ENCODE peak calls at places on chromosome 4, in six cellular contexts. One of them, this sample, is unnamed.

GRCh38 chr4:2982012-2982411 is 18.6 kb downstream of the GRK4 start:
- DNase-seq in GM20000: no peak
- DNase-seq in nephron progenitor cell: no peak
- DNase-seq in PC-9: no peak
- DNase-seq in Peyer's patch: no peak
- DNase-seq in upper lobe of right lung: no peak
- DNase-seq in this sample: no peak

GRCh38 chr4:40305329-40306193 is 29.6 kb upstream of the CHRNA9 start:
- DNase-seq in GM20000: peak
- DNase-seq in upper lobe of right lung: no peak
- DNase-seq in PC-9: no peak
- DNase-seq in Peyer's patch: peak
- DNase-seq in nephron progenitor cell: no peak
- DNase-seq in this sample: peak

GRCh38 chr4:80073362-80074008 is 456 bp upstream of the ANTXR2 start:
- DNase-seq in nephron progenitor cell: no peak
- DNase-seq in upper lobe of right lung: no peak
- DNase-seq in GM20000: peak
- DNase-seq in Peyer's patch: peak
- DNase-seq in PC-9: no peak
- DNase-seq in this sample: peak

GRCh38 chr4:18664051-18664450 is 642.5 kb upstream of the LCORL start:
- DNase-seq in Peyer's patch: no peak
- DNase-seq in upper lobe of right lung: no peak
- DNase-seq in GM20000: no peak
- DNase-seq in PC-9: no peak
- DNase-seq in nephron progenitor cell: no peak
- DNase-seq in this sample: no peak

GRCh38 chr4:94390804-94391410 is 48.3 kb upstream of the HPGDS start:
- DNase-seq in GM20000: peak
- DNase-seq in nephron progenitor cell: no peak
- DNase-seq in Peyer's patch: no peak
- DNase-seq in upper lobe of right lung: no peak
- DNase-seq in PC-9: no peak
- DNase-seq in this sample: peak

GRCh38 chr4:138034871-138035270 is 207.3 kb downstream of the SLC7A11 start:
- DNase-seq in nephron progenitor cell: no peak
- DNase-seq in Peyer's patch: no peak
- DNase-seq in PC-9: no peak
- DNase-seq in GM20000: no peak
- DNase-seq in upper lobe of right lung: no peak
- DNase-seq in this sample: no peak

GRCh38 chr4:1746265-1746691 is 25.0 kb downstream of the TACC3 start:
- DNase-seq in nephron progenitor cell: peak
- DNase-seq in Peyer's patch: peak
- DNase-seq in PC-9: peak
- DNase-seq in GM20000: peak
- DNase-seq in upper lobe of right lung: peak
- DNase-seq in this sample: peak

GRCh38 chr4:186688150-186688943 is 35.3 kb downstream of the FAT1 start:
- DNase-seq in GM20000: no peak
- DNase-seq in nephron progenitor cell: no peak
- DNase-seq in PC-9: no peak
- DNase-seq in Peyer's patch: no peak
- DNase-seq in upper lobe of right lung: no peak
- DNase-seq in this sample: no peak

GRCh38 chr4:155616112-155616511 is 50.5 kb upstream of the GUCY1A1 start:
- DNase-seq in GM20000: no peak
- DNase-seq in upper lobe of right lung: no peak
- DNase-seq in nephron progenitor cell: no peak
- DNase-seq in PC-9: no peak
- DNase-seq in Peyer's patch: no peak
- DNase-seq in this sample: no peak

GRCh38 chr4:145797278-145797677 is 117.3 kb downstream of the C4orf51 start:
- DNase-seq in nephron progenitor cell: no peak
- DNase-seq in PC-9: no peak
- DNase-seq in Peyer's patch: no peak
- DNase-seq in upper lobe of right lung: no peak
- DNase-seq in GM20000: no peak
- DNase-seq in this sample: no peak

GRCh38 chr4:114272226-114272625 is 292.8 kb upstream of the ARSJ start:
- DNase-seq in nephron progenitor cell: no peak
- DNase-seq in GM20000: no peak
- DNase-seq in PC-9: no peak
- DNase-seq in Peyer's patch: no peak
- DNase-seq in upper lobe of right lung: no peak
- DNase-seq in this sample: no peak

GRCh38 chr4:67403342-67403741 is 142.0 kb downstream of the CENPC start:
- DNase-seq in nephron progenitor cell: no peak
- DNase-seq in GM20000: no peak
- DNase-seq in Peyer's patch: no peak
- DNase-seq in upper lobe of right lung: no peak
- DNase-seq in PC-9: no peak
- DNase-seq in this sample: no peak

GRCh38 chr4:1309261-1310010 is 19.7 kb downstream of the MAEA start:
- DNase-seq in upper lobe of right lung: peak
- DNase-seq in nephron progenitor cell: peak
- DNase-seq in Peyer's patch: peak
- DNase-seq in PC-9: no peak
- DNase-seq in GM20000: peak
- DNase-seq in this sample: peak

GRCh38 chr4:5784960-5785611 is 74.1 kb downstream of the EVC start:
- DNase-seq in Peyer's patch: no peak
- DNase-seq in GM20000: no peak
- DNase-seq in PC-9: no peak
- DNase-seq in nephron progenitor cell: no peak
- DNase-seq in upper lobe of right lung: peak
- DNase-seq in this sample: no peak

GRCh38 chr4:163391756-163392155 is 48.1 kb downstream of the NPY5R start:
- DNase-seq in PC-9: no peak
- DNase-seq in Peyer's patch: no peak
- DNase-seq in GM20000: no peak
- DNase-seq in nephron progenitor cell: no peak
- DNase-seq in upper lobe of right lung: no peak
- DNase-seq in this sample: no peak

GRCh38 chr4:41361831-41362646 is 105.3 kb downstream of the UCHL1 start:
- DNase-seq in GM20000: peak
- DNase-seq in Peyer's patch: no peak
- DNase-seq in nephron progenitor cell: no peak
- DNase-seq in upper lobe of right lung: no peak
- DNase-seq in PC-9: peak
- DNase-seq in this sample: no peak

GRCh38 chr4:76611164-76611563 is 176.1 kb downstream of the SHROOM3 start:
- DNase-seq in Peyer's patch: no peak
- DNase-seq in PC-9: no peak
- DNase-seq in nephron progenitor cell: no peak
- DNase-seq in GM20000: no peak
- DNase-seq in upper lobe of right lung: no peak
- DNase-seq in this sample: no peak

GRCh38 chr4:119212964-119213606 is 572 bp downstream of the USP53 start:
- DNase-seq in upper lobe of right lung: peak
- DNase-seq in Peyer's patch: peak
- DNase-seq in PC-9: peak
- DNase-seq in nephron progenitor cell: peak
- DNase-seq in GM20000: peak
- DNase-seq in this sample: peak

GRCh38 chr4:76748649-76749048 is 149.3 kb downstream of the SOWAHB start:
- DNase-seq in nephron progenitor cell: no peak
- DNase-seq in GM20000: peak
- DNase-seq in Peyer's patch: peak
- DNase-seq in PC-9: peak
- DNase-seq in upper lobe of right lung: no peak
- DNase-seq in this sample: no peak

GRCh38 chr4:138199568-138200235 is 42.4 kb downstream of the SLC7A11 start:
- DNase-seq in Peyer's patch: peak
- DNase-seq in GM20000: no peak
- DNase-seq in nephron progenitor cell: no peak
- DNase-seq in PC-9: peak
- DNase-seq in upper lobe of right lung: no peak
- DNase-seq in this sample: no peak

GRCh38 chr4:22485751-22486150 is 30.1 kb downstream of the ADGRA3 start:
- DNase-seq in upper lobe of right lung: no peak
- DNase-seq in Peyer's patch: no peak
- DNase-seq in GM20000: no peak
- DNase-seq in PC-9: no peak
- DNase-seq in nephron progenitor cell: no peak
- DNase-seq in this sample: no peak

GRCh38 chr4:125317526-125317880 is 2.7 kb downstream of the FAT4 start:
- DNase-seq in upper lobe of right lung: no peak
- DNase-seq in PC-9: no peak
- DNase-seq in Peyer's patch: peak
- DNase-seq in nephron progenitor cell: peak
- DNase-seq in GM20000: no peak
- DNase-seq in this sample: peak

GRCh38 chr4:168177546-168178149 is 85.3 kb downstream of the ANXA10 start:
- DNase-seq in GM20000: no peak
- DNase-seq in Peyer's patch: no peak
- DNase-seq in nephron progenitor cell: no peak
- DNase-seq in upper lobe of right lung: no peak
- DNase-seq in PC-9: no peak
- DNase-seq in this sample: no peak

GRCh38 chr4:107577743-107578142 is 142.3 kb downstream of the PAPSS1 start:
- DNase-seq in Peyer's patch: no peak
- DNase-seq in nephron progenitor cell: no peak
- DNase-seq in PC-9: no peak
- DNase-seq in GM20000: no peak
- DNase-seq in upper lobe of right lung: no peak
- DNase-seq in this sample: no peak

GRCh38 chr4:145177906-145178538 is 2.4 kb downstream of the OTUD4 start:
- DNase-seq in PC-9: no peak
- DNase-seq in GM20000: no peak
- DNase-seq in Peyer's patch: no peak
- DNase-seq in upper lobe of right lung: no peak
- DNase-seq in nephron progenitor cell: no peak
- DNase-seq in this sample: no peak

DNA sequence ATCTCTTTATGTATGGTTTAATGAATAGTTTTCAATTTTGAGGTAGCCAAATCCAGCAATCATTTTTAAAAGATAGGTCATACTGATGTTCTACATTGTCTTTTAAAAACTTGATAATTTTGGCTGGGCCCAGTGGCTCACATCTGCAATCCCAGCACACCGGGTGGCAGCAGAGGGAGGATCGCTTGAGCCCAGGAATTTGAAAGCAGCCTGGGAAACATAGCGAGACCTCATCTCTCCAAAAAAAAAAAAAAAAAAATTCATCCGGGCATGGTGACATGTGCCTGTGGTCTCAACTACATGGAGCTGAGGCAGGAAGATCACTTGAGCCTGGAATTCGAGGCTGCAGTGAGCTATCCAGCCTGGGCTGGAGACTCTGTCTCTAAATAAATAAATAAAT is 419.8 kb downstream of the GALNTL6 start:
- DNase-seq in PC-9: no peak
- DNase-seq in Peyer's patch: no peak
- DNase-seq in GM20000: no peak
- DNase-seq in nephron progenitor cell: no peak
- DNase-seq in upper lobe of right lung: no peak
- DNase-seq in this sample: no peak
- TF ChIP-seq CTCF in PC-9: no peak
- TF ChIP-seq CTCF in Peyer's patch: no peak
- TF ChIP-seq CTCF in GM20000: no peak
- TF ChIP-seq CTCF in nephron progenitor cell: no peak
- TF ChIP-seq CTCF in upper lobe of right lung: no peak
- TF ChIP-seq CTCF in this sample: no peak

GRCh38 chr4:17558941-17559708 is 17.9 kb upstream of the LAP3 start:
- DNase-seq in Peyer's patch: no peak
- DNase-seq in PC-9: no peak
- DNase-seq in upper lobe of right lung: no peak
- DNase-seq in GM20000: no peak
- DNase-seq in nephron progenitor cell: no peak
- DNase-seq in this sample: no peak

GRCh38 chr4:17559709-17560048 is 17.3 kb upstream of the LAP3 start:
- DNase-seq in PC-9: no peak
- DNase-seq in Peyer's patch: no peak
- DNase-seq in nephron progenitor cell: no peak
- DNase-seq in upper lobe of right lung: no peak
- DNase-seq in GM20000: no peak
- DNase-seq in this sample: no peak

GRCh38 chr4:17561195-17561909 is 15.6 kb upstream of the LAP3 start:
- DNase-seq in upper lobe of right lung: no peak
- DNase-seq in Peyer's patch: no peak
- DNase-seq in nephron progenitor cell: no peak
- DNase-seq in GM20000: no peak
- DNase-seq in PC-9: no peak
- DNase-seq in this sample: no peak

GRCh38 chr4:17560065-17560673 is 16.8 kb upstream of the LAP3 start:
- DNase-seq in GM20000: no peak
- DNase-seq in nephron progenitor cell: no peak
- DNase-seq in Peyer's patch: no peak
- DNase-seq in PC-9: no peak
- DNase-seq in upper lobe of right lung: no peak
- DNase-seq in this sample: no peak

DNA sequence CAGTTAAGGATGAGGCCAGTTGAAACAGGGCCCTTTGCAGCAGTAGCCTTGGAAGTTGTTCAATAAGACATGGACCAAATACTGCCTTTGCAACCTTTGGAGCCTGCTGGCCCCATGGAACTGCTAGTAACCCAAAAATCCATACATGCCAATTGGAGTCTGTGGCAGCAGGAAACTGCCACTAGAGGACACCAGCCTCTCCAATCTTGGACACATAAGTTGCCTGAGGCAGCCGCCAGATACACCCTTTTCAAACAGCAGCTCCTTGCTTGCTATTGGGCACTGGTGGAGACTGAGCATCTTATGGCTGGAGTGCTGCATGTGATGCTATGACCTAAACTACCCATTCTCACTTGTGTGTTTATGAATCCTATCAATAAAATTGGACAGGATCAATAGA is 14.8 kb upstream of the LAP3 start:
- DNase-seq in upper lobe of right lung: no peak
- DNase-seq in nephron progenitor cell: no peak
- DNase-seq in PC-9: no peak
- DNase-seq in GM20000: no peak
- DNase-seq in Peyer's patch: no peak
- DNase-seq in this sample: no peak
- TF ChIP-seq CTCF in upper lobe of right lung: no peak
- TF ChIP-seq CTCF in nephron progenitor cell: no peak
- TF ChIP-seq CTCF in PC-9: no peak
- TF ChIP-seq CTCF in GM20000: no peak
- TF ChIP-seq CTCF in Peyer's patch: no peak
- TF ChIP-seq CTCF in this sample: peak

DNA sequence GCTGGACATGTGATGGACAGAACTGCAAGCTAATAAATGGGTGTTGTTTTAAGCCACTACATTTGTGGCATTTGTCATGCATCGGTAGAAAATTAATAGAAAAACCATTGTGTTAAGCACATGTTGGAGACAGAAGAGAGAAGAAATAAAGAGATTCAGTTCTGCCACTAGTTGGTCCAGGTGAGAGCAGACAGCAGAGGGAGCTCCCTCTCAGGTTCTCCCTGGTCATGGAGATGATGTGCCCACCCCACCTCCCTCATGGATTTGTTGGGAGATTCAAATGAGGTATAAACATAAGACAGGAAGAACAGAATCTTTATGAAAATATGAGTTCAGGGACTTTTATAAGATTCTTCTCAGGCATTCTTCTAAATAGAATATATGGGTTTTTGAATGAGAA is 36.8 kb upstream of the OCIAD2 start:
- DNase-seq in Peyer's patch: no peak
- DNase-seq in nephron progenitor cell: no peak
- DNase-seq in PC-9: peak
- DNase-seq in upper lobe of right lung: no peak
- DNase-seq in GM20000: no peak
- DNase-seq in this sample: no peak
- TF ChIP-seq CTCF in Peyer's patch: peak
- TF ChIP-seq CTCF in nephron progenitor cell: no peak
- TF ChIP-seq CTCF in PC-9: peak
- TF ChIP-seq CTCF in upper lobe of right lung: no peak
- TF ChIP-seq CTCF in GM20000: peak
- TF ChIP-seq CTCF in this sample: no peak

GRCh38 chr4:147407261-147408045 is 73.4 kb upstream of the EDNRA start:
- DNase-seq in nephron progenitor cell: no peak
- DNase-seq in Peyer's patch: no peak
- DNase-seq in upper lobe of right lung: no peak
- DNase-seq in PC-9: no peak
- DNase-seq in GM20000: no peak
- DNase-seq in this sample: no peak
- TF ChIP-seq CTCF in nephron progenitor cell: peak
- TF ChIP-seq CTCF in Peyer's patch: no peak
- TF ChIP-seq CTCF in upper lobe of right lung: peak
- TF ChIP-seq CTCF in PC-9: peak
- TF ChIP-seq CTCF in GM20000: peak
- TF ChIP-seq CTCF in this sample: peak

This sample was measured in GM10248.